ENCODE peak calls at places on chromosomes 3 and 15, in eight cellular contexts. C is transverse colon, G is endothelial cell of umbilical vein, S is right lobe of liver, W is prostate gland, Y is IMR-90, E is upper lobe of left lung, U is uterus. M is an unnamed sample.

GRCh38 chr3:173287361-173287760 is 110.2 kb upstream of the NLGN1 start:
- DNase-seq in S (no peak), Y (no peak), G (no peak), E (no peak), W (no peak), U (no peak), C (no peak), M (no peak)

GRCh38 chr15:64096486-64097431 is 977 bp downstream of the SNX1 start:
- DNase-seq in E (no peak), U (no peak), C (no peak), S (no peak), G (peak), Y (peak), W (no peak), M (no peak)

GRCh38 chr3:194133661-194134230 is 2.2 kb upstream of the HES1 start:
- DNase-seq in Y (peak), S (peak), C (peak), E (no peak), W (peak), G (peak), U (peak), M (peak)

GRCh38 chr3:30672959-30673358 is 66.6 kb downstream of the TGFBR2 start:
- DNase-seq in U (no peak), E (no peak), Y (peak), W (no peak), C (no peak), G (no peak), S (no peak), M (no peak)

GRCh38 chr3:188036375-188036985 is 117.5 kb upstream of the LPP start:
- DNase-seq in Y (no peak), S (peak), C (no peak), U (no peak), E (no peak), W (peak), G (no peak), M (no peak)

GRCh38 chr15:60118564-60119080 is 114.5 kb downstream of the FOXB1 start:
- DNase-seq in E (no peak), C (no peak), W (no peak), U (no peak), G (no peak), Y (no peak), S (no peak), M (no peak)

GRCh38 chr3:101779808-101780366 is 876 bp downstream of the NXPE3 start:
- DNase-seq in U (no peak), C (no peak), E (no peak), W (no peak), G (no peak), S (no peak), Y (no peak), M (no peak)

GRCh38 chr15:31221936-31222515 is 104.6 kb upstream of the KLF13 start:
- DNase-seq in S (no peak), E (no peak), C (no peak), G (no peak), U (no peak), W (no peak), Y (no peak), M (peak)

GRCh38 chr15:88655780-88656488 is 17.1 kb downstream of the ISG20 start:
- DNase-seq in S (no peak), W (no peak), U (no peak), C (no peak), G (no peak), E (no peak), Y (no peak), M (no peak)

DNA sequence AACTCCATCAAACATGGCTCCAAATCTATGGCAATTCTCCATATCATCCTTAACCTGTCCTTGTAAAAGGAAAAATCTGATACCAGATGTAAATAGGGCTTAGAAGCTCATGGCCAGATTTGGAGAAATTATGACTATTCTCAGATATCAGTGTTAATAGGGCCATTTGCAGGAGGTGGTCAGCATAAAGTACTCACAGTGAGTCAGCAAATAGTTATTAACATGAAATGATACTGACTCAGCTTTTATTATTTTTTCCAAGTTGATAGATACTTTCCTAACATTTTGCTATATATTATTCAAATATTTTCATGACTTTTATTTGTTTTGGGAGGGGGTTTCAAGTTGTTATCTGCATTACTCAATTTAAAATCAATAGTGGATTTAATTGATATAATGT is 255.8 kb downstream of the MFSD1 start:
- DNase-seq in U (no peak), W (no peak), G (no peak), S (no peak), Y (no peak), C (no peak), E (no peak), M (no peak)
- TF ChIP-seq CTCF in U (no peak), W (no peak), G (no peak), S (no peak), Y (no peak), C (no peak), E (no peak), M (no peak)

GRCh38 chr3:25381083-25381482 is 47.0 kb upstream of the RARB start:
- DNase-seq in S (no peak), U (no peak), C (no peak), E (no peak), Y (no peak), G (no peak), W (no peak), M (no peak)

GRCh38 chr3:25384471-25384870 is 43.6 kb upstream of the RARB start:
- DNase-seq in U (no peak), C (no peak), Y (no peak), E (no peak), G (no peak), S (no peak), W (no peak), M (no peak)

GRCh38 chr3:25376346-25376745 is 51.7 kb upstream of the RARB start:
- DNase-seq in G (no peak), C (no peak), W (no peak), S (no peak), E (no peak), U (no peak), Y (no peak), M (no peak)

GRCh38 chr3:25378912-25379311 is 49.2 kb upstream of the RARB start:
- DNase-seq in C (no peak), S (no peak), E (no peak), U (no peak), G (no peak), Y (no peak), W (no peak), M (no peak)

GRCh38 chr3:25380222-25380739 is 47.8 kb upstream of the RARB start:
- DNase-seq in G (no peak), U (no peak), C (no peak), E (no peak), Y (no peak), W (no peak), S (no peak), M (no peak)
- H3K4me3 ChIP-seq in G (no peak), U (no peak), C (no peak), E (no peak), Y (no peak), W (no peak), S (no peak), M (no peak)

GRCh38 chr3:41202075-41202833 is 2.9 kb downstream of the CTNNB1 start:
- DNase-seq in W (no peak), S (no peak), C (no peak), Y (no peak), G (peak), E (no peak), U (no peak), M (no peak)

GRCh38 chr3:41199866-41200668 is 762 bp downstream of the CTNNB1 start:
- DNase-seq in U (no peak), E (no peak), W (peak), G (peak), C (peak), Y (no peak), S (no peak), M (peak)

GRCh38 chr3:41198526-41198925 is 779 bp upstream of the CTNNB1 start:
- DNase-seq in G (peak), U (peak), Y (no peak), W (peak), S (peak), C (peak), E (no peak), M (no peak)

GRCh38 chr3:41198950-41199865 is at the start of gene CTNNB1:
- DNase-seq in C (peak), S (peak), G (peak), E (peak), Y (peak), W (peak), U (peak), M (peak)

GRCh38 chr3:41200669-41201021 is 1.3 kb downstream of the CTNNB1 start:
- DNase-seq in S (no peak), Y (peak), E (no peak), W (peak), U (no peak), G (peak), C (peak), M (no peak)
- TF ChIP-seq POLR2A in S (no peak), Y (no peak), E (no peak), W (no peak), U (no peak), G (no peak), C (peak), M (no peak)

GRCh38 chr3:125671461-125672243 is 76.4 kb upstream of the OSBPL11 start:
- DNase-seq in C (no peak), W (no peak), Y (no peak), G (no peak), S (no peak), E (peak), U (no peak), M (no peak)
- TF ChIP-seq CTCF in C (no peak), W (no peak), Y (no peak), G (no peak), S (no peak), E (no peak), U (no peak), M (no peak)

GRCh38 chr3:171841620-171842000 is 1.5 kb upstream of the TMEM212 start:
- DNase-seq in U (no peak), E (no peak), Y (peak), C (no peak), S (no peak), G (peak), W (no peak), M (no peak)
- H3K4me3 ChIP-seq in U (no peak), E (no peak), Y (no peak), C (no peak), S (no peak), G (no peak), W (no peak), M (no peak)

GRCh38 chr15:97960364-97961066 is at the start of gene ARRDC4:
- DNase-seq in G (peak), W (peak), Y (peak), E (peak), C (peak), U (peak), S (peak), M (peak)
- TF ChIP-seq POLR2A in G (no peak), W (peak), Y (peak), E (peak), C (peak), U (peak), S (peak), M (peak)

DNA sequence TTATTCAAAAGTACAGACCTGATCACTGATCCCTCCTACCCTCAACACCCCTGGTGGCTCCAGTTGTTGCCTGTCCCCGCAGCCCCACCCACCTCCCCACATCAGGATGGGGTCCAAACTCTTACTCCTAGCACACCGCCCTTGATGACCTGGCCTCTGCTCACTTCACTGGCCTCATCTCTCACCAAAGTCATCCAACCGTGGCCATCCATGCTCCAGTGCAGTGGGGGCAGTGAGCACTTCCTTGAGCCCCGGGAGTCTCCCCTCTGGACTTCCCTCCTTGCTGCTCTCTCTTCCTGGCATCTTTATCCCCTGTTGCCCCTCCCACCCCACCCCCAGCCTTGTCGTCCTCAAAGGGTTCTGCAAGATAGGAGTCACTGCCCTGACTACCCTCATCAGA is 191.1 kb downstream of the CACNA2D3 start:
- DNase-seq in S (no peak), W (no peak), Y (no peak), C (no peak), E (no peak), U (no peak), G (no peak), M (no peak)
- TF ChIP-seq CTCF in S (no peak), W (no peak), Y (no peak), C (no peak), E (no peak), U (no peak), G (no peak), M (no peak)

DNA sequence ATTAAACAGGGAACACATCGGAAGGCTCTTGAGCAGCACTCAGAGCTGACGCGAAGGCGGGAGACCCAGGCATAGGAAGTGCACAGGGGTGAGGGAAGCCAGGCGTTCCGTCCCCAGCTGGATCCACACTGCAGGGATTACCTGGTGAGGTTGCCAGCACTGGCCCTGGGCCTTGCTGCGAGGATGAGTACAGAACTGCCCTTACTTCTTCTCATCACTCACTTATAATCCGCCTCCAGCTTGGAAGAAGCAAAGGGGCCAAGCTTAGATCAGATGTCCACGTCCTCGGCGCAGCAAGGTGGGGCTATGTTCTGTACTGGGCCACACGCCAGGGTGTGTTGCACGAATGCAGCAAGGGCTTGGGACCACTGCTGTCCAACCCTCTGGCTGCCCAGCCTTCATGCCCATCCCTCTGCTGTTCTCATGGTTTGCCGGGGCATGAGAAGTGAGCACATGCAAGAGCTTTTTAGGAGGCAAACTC is 124.1 kb upstream of the SMAD3 start:
- DNase-seq in G (no peak), C (no peak), U (no peak), E (no peak), S (no peak), Y (no peak), W (no peak), M (no peak)
- H3K4me3 ChIP-seq in G (no peak), C (no peak), U (no peak), E (no peak), S (no peak), Y (no peak), W (no peak), M (no peak)

M was measured in Peyer's patch.